ENCODE peak calls at places on chromosomes 2 and 18, in five cellular contexts. N is heart left ventricle, Z is pancreas, R is spleen, S is tibial nerve. V is an unnamed sample. For H3K36me3, the result is how much of the 10 kb centered on the place peaks cover.

GRCh38 chr2:219828127-219828526 is 200.7 kb downstream of the SLC4A3 start:
- DNase-seq in R (no peak), Z (no peak), S (no peak), N (no peak), V (no peak)

GRCh38 chr18:984004-984403 is 79.3 kb downstream of the ADCYAP1 start:
- DNase-seq in S (no peak), R (no peak), N (no peak), Z (no peak), V (no peak)

GRCh38 chr2:37833420-37833819 is 91.7 kb upstream of the RMDN2 start:
- DNase-seq in N (no peak), S (no peak), Z (no peak), R (no peak), V (no peak)

GRCh38 chr2:216679658-216680024 is 15.7 kb downstream of the IGFBP5 start:
- DNase-seq in Z (no peak), R (peak), S (no peak), N (peak), V (no peak)

GRCh38 chr2:164386226-164386625 is 235.1 kb downstream of the GRB14 start:
- DNase-seq in R (no peak), Z (no peak), S (no peak), N (no peak), V (no peak)

GRCh38 chr2:206736935-206737334 is 18.7 kb upstream of the DYTN start:
- DNase-seq in R (no peak), Z (no peak), N (no peak), S (no peak), V (no peak)

GRCh38 chr2:199070550-199070949 is 387.2 kb downstream of the SATB2 start:
- DNase-seq in S (no peak), N (no peak), R (no peak), Z (no peak), V (no peak)

GRCh38 chr2:224518806-224519580 is 66.2 kb downstream of the CUL3 start:
- DNase-seq in R (no peak), N (no peak), S (no peak), Z (no peak), V (peak)

GRCh38 chr2:188412190-188412589 is 120.5 kb downstream of the GULP1 start:
- DNase-seq in N (no peak), Z (no peak), R (no peak), S (no peak), V (no peak)

GRCh38 chr2:15141211-15141610 is 419.9 kb downstream of the NBAS start:
- DNase-seq in S (no peak), R (no peak), N (no peak), Z (no peak), V (no peak)

GRCh38 chr2:85830645-85831044 is 58.1 kb downstream of the ST3GAL5 start:
- DNase-seq in N (no peak), R (no peak), Z (no peak), S (no peak), V (no peak)

GRCh38 chr2:43178055-43178598 is 48.3 kb downstream of the ZFP36L2 start:
- DNase-seq in N (no peak), S (no peak), Z (no peak), R (no peak), V (no peak)

GRCh38 chr18:32714571-32715148 is 58.2 kb downstream of the KLHL14 start:
- DNase-seq in S (no peak), Z (peak), R (no peak), N (no peak), V (no peak)

GRCh38 chr2:230738391-230738811 is 25.8 kb downstream of the CAB39 start:
- DNase-seq in N (no peak), Z (no peak), R (no peak), S (no peak), V (no peak)

GRCh38 chr2:192413812-192414424 is 219.2 kb upstream of the TMEFF2 start:
- DNase-seq in Z (no peak), R (peak), N (no peak), S (no peak), V (no peak)

GRCh38 chr2:234495801-234496441 is 960 bp downstream of the ARL4C start:
- DNase-seq in N (peak), R (peak), Z (peak), S (no peak), V (no peak)

GRCh38 chr2:16250056-16250425 is 309.7 kb downstream of the MYCN start:
- DNase-seq in S (no peak), R (no peak), Z (no peak), N (no peak), V (no peak)

GRCh38 chr2:27776097-27776496 is 4.6 kb downstream of the MRPL33 start:
- DNase-seq in Z (no peak), S (peak), N (no peak), R (no peak), V (no peak)

GRCh38 chr2:138059967-138060635 is 95.8 kb downstream of the HNMT start:
- DNase-seq in S (peak), R (no peak), N (peak), Z (peak), V (peak)

GRCh38 chr2:64661770-64662169 is 8.1 kb upstream of the SERTAD2 start:
- DNase-seq in S (no peak), Z (no peak), R (no peak), N (no peak), V (no peak)

GRCh38 chr2:157971702-157972101 is 95.6 kb upstream of the ACVR1 start:
- DNase-seq in N (no peak), R (no peak), S (no peak), Z (no peak), V (no peak)

GRCh38 chr2:38153476-38153875 is 77.5 kb upstream of the CYP1B1 start:
- DNase-seq in Z (no peak), R (no peak), S (no peak), N (no peak), V (no peak)

GRCh38 chr18:65544701-65545100 is 206.1 kb upstream of the CDH7 start:
- DNase-seq in Z (no peak), S (no peak), N (no peak), R (no peak), V (no peak)

GRCh38 chr18:10432781-10433180 is 21.7 kb upstream of the APCDD1 start:
- DNase-seq in R (no peak), S (no peak), N (no peak), Z (no peak), V (no peak)

GRCh38 chr18:76960528-76961035 is 138.2 kb downstream of the ZNF236 start:
- DNase-seq in R (no peak), N (no peak), S (no peak), Z (no peak), V (no peak)

GRCh38 chr18:44149706-44150105 is 531.0 kb upstream of the SETBP1 start:
- DNase-seq in Z (no peak), S (no peak), N (no peak), R (no peak), V (peak)

GRCh38 chr2:9565436-9566153 is 10.0 kb upstream of the ADAM17 start:
- DNase-seq in N (peak), R (no peak), S (peak), Z (peak), V (peak)

GRCh38 chr2:37614061-37614802 is 57.2 kb downstream of the CDC42EP3 start:
- DNase-seq in N (no peak), Z (no peak), S (no peak), R (no peak), V (peak)

GRCh38 chr2:239249781-239250180 is 151.0 kb downstream of the HDAC4 start:
- DNase-seq in Z (no peak), R (peak), N (peak), S (no peak), V (no peak)

GRCh38 chr2:11298592-11298991 is 45.8 kb downstream of the ROCK2 start:
- DNase-seq in Z (no peak), N (no peak), R (no peak), S (no peak), V (peak)

GRCh38 chr2:216606551-216607527 is 26.4 kb upstream of the IGFBP2 start:
- DNase-seq in S (no peak), Z (no peak), R (peak), N (no peak), V (no peak)

GRCh38 chr2:104026726-104027125 is 827.2 kb upstream of the POU3F3 start:
- DNase-seq in R (no peak), Z (no peak), S (no peak), N (no peak), V (no peak)

GRCh38 chr18:70468861-70469570 is 180.2 kb downstream of the SOCS6 start:
- DNase-seq in Z (no peak), S (no peak), N (no peak), R (no peak), V (no peak)

GRCh38 chr2:233449071-233449901 is 95.0 kb downstream of the DGKD start:
- DNase-seq in N (no peak), R (peak), Z (no peak), S (no peak), V (no peak)
- H3K36me3 ChIP-seq in N (under half), R (half or more), Z (under half), S (half or more), V (under half)

DNA sequence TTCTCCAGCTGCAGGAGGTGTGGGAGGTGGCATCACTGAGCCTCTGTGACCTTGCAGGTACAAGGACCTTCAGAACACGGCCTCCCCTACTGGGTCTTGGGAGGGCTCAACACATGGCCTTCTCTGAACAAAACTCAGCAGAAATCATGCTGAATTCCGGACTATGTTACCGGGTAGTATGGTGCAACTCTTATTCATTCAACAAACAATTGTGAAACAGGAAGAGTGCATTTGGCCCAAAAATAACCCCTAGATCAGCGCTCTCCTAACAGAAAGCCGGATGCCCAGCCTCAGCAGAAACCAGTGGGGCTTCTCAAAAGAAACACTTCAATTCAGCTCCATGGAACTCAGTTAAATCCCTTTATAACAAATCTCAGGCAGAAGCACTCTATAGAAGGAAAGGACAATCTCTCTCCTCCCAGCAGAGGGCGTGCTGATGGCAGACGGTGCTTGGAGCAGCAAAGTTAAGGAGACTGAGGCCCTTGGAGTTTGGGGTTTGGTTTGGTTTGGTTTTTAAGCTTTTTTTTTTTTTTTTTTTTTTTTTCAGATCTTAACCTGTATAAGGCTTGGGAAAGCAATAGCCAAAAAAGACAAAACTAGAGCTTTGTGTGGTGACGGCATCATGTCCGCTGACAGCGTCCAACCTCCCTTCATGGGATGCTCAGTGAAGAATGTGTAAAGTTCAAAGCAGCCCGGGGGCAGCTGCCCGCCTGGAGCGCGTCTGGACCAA is 104.2 kb upstream of the SALL3 start:
- DNase-seq in Z (no peak), S (no peak), N (no peak), R (no peak), V (no peak)
- TF ChIP-seq CTCF in Z (peak), S (peak), N (peak), R (no peak), V (no peak)

GRCh38 chr2:144943986-144944385 is 424.1 kb upstream of the ZEB2 start:
- DNase-seq in S (no peak), N (no peak), R (no peak), Z (no peak), V (no peak)

GRCh38 chr2:144942516-144943256 is 422.8 kb upstream of the ZEB2 start:
- DNase-seq in N (no peak), R (no peak), Z (no peak), S (no peak), V (no peak)

GRCh38 chr2:144943293-144943941 is 423.5 kb upstream of the ZEB2 start:
- DNase-seq in S (no peak), Z (no peak), N (no peak), R (no peak), V (no peak)

GRCh38 chr2:144939590-144939989 is 419.7 kb upstream of the ZEB2 start:
- DNase-seq in S (no peak), Z (no peak), N (no peak), R (no peak), V (no peak)

GRCh38 chr2:144941743-144942488 is 422.0 kb upstream of the ZEB2 start:
- DNase-seq in N (no peak), R (no peak), S (no peak), Z (no peak), V (no peak)
- H3K4me3 ChIP-seq in N (no peak), R (no peak), S (peak), Z (no peak), V (no peak)

DNA sequence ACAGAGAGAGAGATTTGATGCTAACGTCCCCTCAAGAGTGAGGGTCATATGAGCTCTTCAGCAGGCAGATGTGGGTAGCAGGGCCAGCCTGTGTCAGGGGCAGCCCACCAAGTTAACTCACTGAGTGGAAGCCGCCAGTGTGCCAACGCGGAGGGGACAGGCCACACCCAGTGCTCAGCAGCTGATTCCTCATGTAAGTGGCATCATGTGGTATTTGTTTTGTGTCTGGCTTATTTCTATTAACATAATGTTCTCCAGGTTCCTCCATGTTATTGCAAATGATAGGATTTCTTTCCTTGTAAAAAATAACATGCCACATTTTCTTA is 4.0 kb downstream of the IMP4 start:
- DNase-seq in S (no peak), N (no peak), Z (no peak), R (no peak), V (no peak)
- H3K36me3 ChIP-seq in S (half or more), N (under half), Z (under half), R (under half), V (under half)

DNA sequence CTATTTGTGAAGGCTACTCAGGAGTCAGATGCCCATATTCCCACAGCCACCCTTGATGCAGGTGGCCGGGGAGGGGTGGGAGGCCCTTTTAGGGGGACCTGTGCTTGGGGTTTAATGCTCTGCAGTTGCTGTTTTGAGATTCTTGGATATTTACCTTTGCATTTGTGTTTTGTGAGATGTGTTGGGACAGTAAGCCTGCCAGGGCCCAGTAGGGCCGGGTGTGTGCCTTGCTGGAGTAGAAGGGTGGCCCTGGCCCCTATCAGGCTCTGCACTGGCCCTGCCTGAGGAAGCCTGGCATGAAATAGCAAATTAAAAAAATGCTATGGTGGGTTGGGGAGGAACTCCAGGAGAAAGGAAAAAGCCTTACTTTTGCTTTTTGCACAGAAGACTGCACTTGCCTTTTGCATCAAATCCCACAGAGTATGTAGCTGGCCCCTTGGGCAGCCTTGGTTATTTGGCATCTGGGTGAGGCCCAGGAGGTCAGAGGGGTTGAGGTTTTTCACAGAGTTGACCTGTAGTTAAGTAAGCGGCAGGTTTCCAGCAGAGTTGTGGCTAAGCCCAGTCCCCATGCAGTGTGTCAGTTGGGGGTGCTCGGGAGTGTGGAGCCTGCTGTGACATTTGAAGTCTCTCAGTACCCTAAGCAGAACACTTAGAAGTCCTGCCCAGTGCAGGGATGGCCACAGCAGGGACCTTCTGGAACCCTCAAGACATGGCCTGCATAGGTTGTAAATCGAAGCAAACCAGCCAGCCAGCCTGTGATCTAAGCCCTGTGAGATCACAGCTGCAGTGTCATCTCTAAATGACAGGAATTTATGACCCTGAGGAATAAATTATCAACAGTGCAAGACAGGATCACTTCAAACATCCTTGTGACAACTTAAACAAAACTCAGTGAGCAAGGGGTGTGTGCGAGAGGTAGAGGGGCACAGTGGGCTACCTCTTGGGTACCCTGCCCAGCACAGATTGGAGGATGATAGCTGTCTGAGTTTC is 68.8 kb downstream of the SH3RF3 start:
- DNase-seq in R (no peak), Z (no peak), N (no peak), S (no peak), V (no peak)
- TF ChIP-seq CTCF in R (no peak), Z (no peak), N (no peak), S (no peak), V (no peak)

GRCh38 chr2:156339110-156339847 is 6.8 kb upstream of the NR4A2 start:
- DNase-seq in S (no peak), R (no peak), N (no peak), Z (no peak), V (no peak)

GRCh38 chr2:156341482-156342251 is 9.1 kb upstream of the NR4A2 start:
- DNase-seq in N (peak), R (peak), S (peak), Z (peak), V (peak)

GRCh38 chr2:156339866-156340265 is 7.3 kb upstream of the NR4A2 start:
- DNase-seq in S (no peak), Z (no peak), R (no peak), N (no peak), V (no peak)

GRCh38 chr2:156340818-156341481 is 8.4 kb upstream of the NR4A2 start:
- DNase-seq in S (no peak), N (no peak), Z (no peak), R (peak), V (no peak)

GRCh38 chr2:156340377-156340776 is 7.9 kb upstream of the NR4A2 start:
- DNase-seq in N (no peak), Z (no peak), S (no peak), R (no peak), V (no peak)
- H3K4me3 ChIP-seq in N (no peak), Z (no peak), S (peak), R (peak), V (no peak)

GRCh38 chr2:71395471-71395870 is 57.9 kb upstream of the DYSF start:
- DNase-seq in R (no peak), Z (no peak), S (no peak), N (no peak), V (no peak)
- H3K36me3 ChIP-seq in R (half or more), Z (under half), S (half or more), N (under half), V (under half)

DNA sequence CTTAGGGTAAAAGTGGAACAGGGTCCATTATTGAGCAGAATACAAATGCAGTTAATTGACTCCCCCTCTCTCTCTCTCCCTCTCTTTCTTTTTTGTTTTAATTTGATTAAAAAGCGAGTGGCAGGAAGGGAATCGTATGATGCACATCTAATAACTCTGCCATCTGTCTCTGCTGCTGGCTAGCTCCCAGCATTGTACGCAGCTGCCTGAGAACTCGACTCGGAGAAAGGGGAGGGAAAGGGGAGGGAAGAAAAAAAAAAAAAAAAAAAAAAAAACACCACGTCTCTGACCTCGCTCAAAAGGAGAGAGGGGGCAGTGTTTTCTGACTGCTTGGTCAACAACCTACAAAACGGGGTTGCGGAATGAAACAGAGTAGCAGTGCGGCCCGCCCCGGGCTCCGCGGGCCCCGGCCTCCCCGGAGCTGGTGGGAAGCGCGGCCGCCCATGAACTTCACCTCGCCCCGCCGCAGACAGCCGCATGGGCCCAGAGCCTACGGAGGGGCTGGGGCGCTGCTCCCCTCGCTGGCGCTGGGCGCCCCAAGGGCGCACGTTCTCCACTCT is 265.7 kb downstream of the TCF4 start:
- DNase-seq in R (peak), S (peak), N (peak), Z (peak), V (peak)
- TF ChIP-seq CTCF in R (no peak), S (no peak), N (peak), Z (no peak), V (peak)

GRCh38 chr18:43080671-43081070 is 34.8 kb downstream of the RIT2 start:
- DNase-seq in R (no peak), N (no peak), S (no peak), Z (no peak), V (no peak)

GRCh38 chr18:43079422-43079821 is 36.1 kb downstream of the RIT2 start:
- DNase-seq in R (no peak), Z (no peak), N (no peak), S (no peak), V (no peak)

GRCh38 chr18:43081396-43081795 is 34.1 kb downstream of the RIT2 start:
- DNase-seq in Z (no peak), R (no peak), N (no peak), S (no peak), V (no peak)

GRCh38 chr18:43078485-43079092 is 36.9 kb downstream of the RIT2 start:
- DNase-seq in N (no peak), Z (no peak), S (no peak), R (no peak), V (no peak)

GRCh38 chr18:43077510-43078290 is 37.8 kb downstream of the RIT2 start:
- DNase-seq in N (no peak), S (no peak), Z (no peak), R (no peak), V (no peak)
- H3K4me3 ChIP-seq in N (no peak), S (no peak), Z (no peak), R (no peak), V (no peak)

GRCh38 chr2:126687503-126687902 is 31.5 kb downstream of the GYPC start:
- DNase-seq in S (no peak), Z (no peak), N (no peak), R (no peak), V (no peak)
- H3K36me3 ChIP-seq in S (under half), Z (under half), N (under half), R (under half), V (under half)

V was measured in BJ.